ENCODE peak calls at places on chromosomes 1 and 21, in five cellular contexts. C, V, D, E and Q are unnamed samples.

GRCh38 chr1:64080947-64081562 is 122.4 kb upstream of the UBE2U start:
- DNase-seq in C (no peak), V (no peak), D (peak; percentile 61), E (no peak), Q (no peak)

GRCh38 chr1:113191579-113192076 is 118.6 kb downstream of the LRIG2 start:
- DNase-seq in C (no peak), V (no peak), D (peak; percentile 7), E (no peak), Q (no peak)

GRCh38 chr1:201476670-201477344 is 7.8 kb upstream of the PHLDA3 start:
- DNase-seq in C (no peak), V (no peak), D (peak; percentile 82), E (no peak), Q (no peak)

GRCh38 chr1:110434946-110435345 is 16.0 kb upstream of the PROK1 start:
- DNase-seq in C (no peak), V (no peak), D (no peak), E (no peak), Q (no peak)

GRCh38 chr1:38117444-38117887 is 70.9 kb upstream of the POU3F1 start:
- DNase-seq in C (no peak), V (no peak), D (no peak), E (no peak), Q (no peak)

GRCh38 chr1:231561663-231562383 is 33.4 kb downstream of the TSNAX start:
- DNase-seq in C (no peak), V (no peak), D (no peak), E (no peak), Q (no peak)

GRCh38 chr21:38661296-38662223 is 144.2 kb upstream of the ETS2 start:
- DNase-seq in C (no peak), V (no peak), D (peak; percentile 72), E (no peak), Q (no peak)

GRCh38 chr21:46515109-46515508 is 56.4 kb downstream of the DIP2A start:
- DNase-seq in C (no peak), V (no peak), D (peak; percentile 54), E (no peak), Q (no peak)

GRCh38 chr1:1230656-1231399 is 973 bp downstream of the SDF4 start:
- DNase-seq in C (peak; percentile 94), V (no peak), D (peak; percentile 90), E (no peak), Q (no peak)

GRCh38 chr1:78263946-78264345 is 218.2 kb downstream of the GIPC2 start:
- DNase-seq in C (no peak), V (no peak), D (no peak), E (no peak), Q (no peak)

GRCh38 chr1:15799928-15800835 is 7.3 kb downstream of the UQCRHL start:
- DNase-seq in C (peak; percentile 73), V (no peak), D (peak; percentile 72), E (no peak), Q (peak; percentile 96)

GRCh38 chr1:207888647-207889046 is 22.3 kb downstream of the CD34 start:
- DNase-seq in C (no peak), V (no peak), D (peak; percentile 65), E (no peak), Q (no peak)